ENCODE peak calls at places on chromosome 1, in nine cellular contexts. D, T, F, W, Z, S, C, B and K are unnamed samples.

GRCh38 chr1:26530898-26531598 is 1.5 kb downstream of the RPS6KA1 start:
- DNase-seq in F (peak; percentile 41), W (peak; percentile 92), C (no peak), Z (peak; percentile 26), T (peak; percentile 75), B (no peak), D (peak; percentile 25), S (peak; percentile 88), K (no peak)

GRCh38 chr1:42319871-42320484 is 15.1 kb downstream of the FOXJ3 start:
- DNase-seq in W (no peak), Z (no peak), T (peak; percentile 55), D (no peak), F (no peak), C (no peak), S (no peak), B (peak; percentile 57), K (no peak)

GRCh38 chr1:219085082-219085481 is 88.6 kb upstream of the LYPLAL1 start:
- DNase-seq in T (no peak), B (no peak), F (no peak), C (no peak), W (peak; percentile 89), S (no peak), D (no peak), Z (peak; percentile 68), K (peak; percentile 28)

GRCh38 chr1:55823521-55824296 is 608.5 kb upstream of the USP24 start:
- DNase-seq in W (peak; percentile 60), Z (no peak), C (no peak), B (no peak), S (no peak), T (no peak), D (no peak), F (no peak), K (peak; percentile 44)

GRCh38 chr1:182288749-182289604 is 102.6 kb downstream of the GLUL start:
- DNase-seq in T (no peak), S (no peak), D (no peak), F (no peak), Z (no peak), C (no peak), B (no peak), W (no peak), K (no peak)

GRCh38 chr1:240310226-240310925 is 218.7 kb downstream of the FMN2 start:
- DNase-seq in Z (peak; percentile 70), S (no peak), B (no peak), D (no peak), T (no peak), W (peak; percentile 68), F (no peak), C (no peak), K (peak; percentile 91)

GRCh38 chr1:8525291-8526275 is 207.7 kb downstream of the SLC45A1 start:
- DNase-seq in F (peak; percentile 54), T (peak; percentile 86), C (peak; percentile 46), B (peak; percentile 88), S (peak; percentile 96), D (peak; percentile 80), Z (peak; percentile 94), W (peak; percentile 70), K (peak; percentile 96)

GRCh38 chr1:173866462-173866861 is 1.3 kb downstream of the GAS5 start:
- DNase-seq in W (no peak), B (no peak), C (no peak), T (no peak), S (no peak), D (no peak), F (no peak), Z (no peak), K (no peak)

GRCh38 chr1:32215629-32216505 is 6.3 kb downstream of the TMEM234 start:
- DNase-seq in W (peak; percentile 81), C (no peak), S (peak; percentile 46), Z (peak; percentile 60), T (peak; percentile 53), F (peak; percentile 73), D (peak; percentile 74), B (peak; percentile 59), K (peak; percentile 47)